ENCODE peak calls at places on chromosomes 5 and 9, in nine cellular contexts. Q is upper lobe of left lung, X is Peyer's patch, I is ascending aorta, U is mucosa of descending colon, E is tibial artery, A is AG04450, K is astrocyte, R is PC-9. Z is an unnamed sample. For H3K9me3, the result is how much of the 10 kb centered on the place peaks cover.

GRCh38 chr9:114652776-114653555 is 4.6 kb downstream of the TEX53 start:
- DNase-seq in Q (no peak), X (no peak), I (no peak), U (no peak), E (no peak), A (no peak), K (peak), R (no peak), Z (no peak)

GRCh38 chr5:32014345-32014744 is 159.8 kb downstream of the GOLPH3 start:
- DNase-seq in Q (no peak), X (no peak), I (no peak), U (no peak), E (no peak), A (no peak), K (no peak), R (no peak), Z (no peak)

GRCh38 chr5:39518516-39518915 is 93.7 kb upstream of the DAB2 start:
- DNase-seq in Q (no peak), X (no peak), I (no peak), U (no peak), E (no peak), A (peak), K (peak), R (no peak), Z (no peak)

GRCh38 chr9:126916909-126917308 is 2.3 kb downstream of the RALGPS1 start:
- DNase-seq in Q (no peak), X (no peak), I (no peak), U (no peak), E (no peak), A (no peak), K (no peak), R (no peak), Z (no peak)

GRCh38 chr9:88789785-88790184 is 201.5 kb upstream of the S1PR3 start:
- DNase-seq in Q (no peak), X (no peak), I (no peak), U (no peak), E (no peak), A (no peak), K (peak), R (peak), Z (no peak)

GRCh38 chr9:100499460-100499859 is 26.5 kb downstream of the TMEFF1 start:
- DNase-seq in Q (no peak), X (no peak), I (no peak), U (no peak), E (no peak), A (no peak), K (no peak), R (no peak), Z (no peak)

GRCh38 chr9:88777498-88778312 is 213.6 kb upstream of the S1PR3 start:
- DNase-seq in Q (peak), X (no peak), I (no peak), U (no peak), E (no peak), A (no peak), K (peak), R (no peak), Z (no peak)

GRCh38 chr9:85027870-85028269 is 358.3 kb downstream of the NTRK2 start:
- DNase-seq in Q (no peak), X (no peak), I (no peak), U (no peak), E (no peak), A (no peak), K (no peak), R (no peak), Z (no peak)

GRCh38 chr5:174720066-174720611 is 4.2 kb upstream of the MSX2 start:
- DNase-seq in Q (no peak), X (no peak), I (no peak), U (no peak), E (no peak), A (no peak), K (no peak), R (no peak), Z (no peak)

GRCh38 chr9:81906656-81907055 is 21.6 kb upstream of the SPATA31D4 start:
- DNase-seq in Q (no peak), X (no peak), I (no peak), U (no peak), E (no peak), A (no peak), K (peak), R (peak), Z (no peak)

GRCh38 chr5:180600554-180601041 is 9.3 kb upstream of the SCGB3A1 start:
- DNase-seq in Q (peak), X (peak), I (peak), U (no peak), E (peak), A (no peak), K (no peak), R (no peak), Z (peak)

GRCh38 chr9:137295313-137296213 is 6.5 kb downstream of the NRARP start:
- DNase-seq in Q (peak), X (peak), I (no peak), U (no peak), E (no peak), A (no peak), K (no peak), R (no peak), Z (peak)

GRCh38 chr5:16759147-16759800 is 142.5 kb upstream of the RETREG1 start:
- DNase-seq in Q (no peak), X (no peak), I (no peak), U (no peak), E (no peak), A (no peak), K (no peak), R (no peak), Z (no peak)

GRCh38 chr9:131528886-131529505 is 2.1 kb downstream of the UCK1 start:
- DNase-seq in Q (peak), X (no peak), I (no peak), U (no peak), E (no peak), A (no peak), K (no peak), R (no peak), Z (no peak)

GRCh38 chr9:134366223-134367031 is 40.2 kb downstream of the RXRA start:
- DNase-seq in Q (peak), X (peak), I (peak), U (peak), E (peak), A (peak), K (peak), R (peak), Z (peak)
- TF ChIP-seq CTCF in Q (no peak), X (no peak), I (no peak), U (no peak), E (no peak), A (no peak), K (no peak), R (no peak), Z (no peak)

GRCh38 chr5:10562202-10563131 is 1.4 kb upstream of the ANKRD33B start:
- DNase-seq in Q (peak), X (no peak), I (no peak), U (no peak), E (peak), A (no peak), K (no peak), R (no peak), Z (no peak)
- H3K9me3 ChIP-seq in Q (under half), X (under half), I (under half), U (under half), E (under half), A (under half), K (under half), R (under half), Z (under half)

DNA sequence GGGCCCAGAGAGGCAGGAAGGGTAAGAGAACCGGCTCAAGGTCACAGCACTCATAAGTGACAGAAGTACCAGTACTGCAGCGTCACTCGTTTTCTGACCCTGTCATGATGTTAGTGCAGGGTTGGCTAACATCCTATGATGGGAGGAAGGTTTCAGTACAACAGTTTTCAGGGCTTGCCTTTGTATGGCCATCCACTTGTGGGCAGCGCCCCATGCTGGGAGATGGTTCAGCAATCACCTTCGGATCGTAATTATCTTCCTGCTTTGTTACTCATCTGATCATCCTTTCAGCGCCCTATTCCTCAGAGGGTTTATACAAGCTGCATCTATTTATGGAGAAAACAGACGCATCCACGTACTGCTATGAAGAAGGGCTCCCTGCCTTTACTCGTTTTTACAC is 2.4 kb downstream of the MAP1B start:
- DNase-seq in Q (no peak), X (no peak), I (peak), U (no peak), E (peak), A (no peak), K (peak), R (no peak), Z (no peak)
- TF ChIP-seq CTCF in Q (no peak), X (no peak), I (no peak), U (no peak), E (no peak), A (no peak), K (no peak), R (peak), Z (no peak)

DNA sequence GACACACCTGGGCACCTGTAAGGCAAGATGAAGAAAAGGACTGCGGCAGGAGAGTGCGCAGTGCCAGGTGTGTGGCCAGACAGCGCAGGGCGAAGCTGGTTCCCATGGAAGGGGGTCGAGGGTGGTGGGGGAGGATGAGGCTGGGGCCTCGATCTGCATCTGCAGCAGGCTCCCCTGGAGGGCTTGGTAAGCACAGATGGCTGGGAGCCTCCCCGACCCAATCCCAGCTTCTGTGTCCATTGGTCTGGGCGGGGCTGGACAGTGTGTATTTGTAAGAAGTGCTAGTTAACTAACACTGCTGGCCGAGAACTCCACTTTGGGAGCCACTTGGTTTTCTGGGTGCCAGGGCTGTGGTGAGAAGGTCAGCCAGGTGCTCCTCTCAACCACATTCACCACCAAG is 385.1 kb upstream of the IRX1 start:
- DNase-seq in Q (no peak), X (no peak), I (no peak), U (no peak), E (no peak), A (no peak), K (no peak), R (no peak), Z (no peak)
- H3K9me3 ChIP-seq in Q (under half), X (under half), I (under half), U (under half), E (under half), A (half or more), K (under half), R (under half), Z (under half)

GRCh38 chr5:161548472-161549094 is 2.1 kb upstream of the GABRB2 start:
- DNase-seq in Q (peak), X (peak), I (no peak), U (no peak), E (no peak), A (no peak), K (no peak), R (no peak), Z (no peak)
- TF ChIP-seq CTCF in Q (no peak), X (no peak), I (no peak), U (no peak), E (no peak), A (no peak), K (no peak), R (no peak), Z (no peak)